ENCODE peak calls at places on chromosomes 16 and 17, in eight cellular contexts. One of them, this sample, is unnamed.

GRCh38 chr17:51228177-51228576 is 31.7 kb downstream of the MBTD1 start:
- DNase-seq in left kidney: no peak
- DNase-seq in HuH-7: no peak
- DNase-seq in glomerular endothelial cell: no peak
- DNase-seq in AG04450: no peak
- DNase-seq in naive thymus-derived CD4-positive, alpha-beta T cell: no peak
- DNase-seq in iPS DF 6.9: no peak
- DNase-seq in cardiac fibroblast: peak
- DNase-seq in this sample: no peak

GRCh38 chr16:72093448-72094265 is at the start of the genes DHX38 and TXNL4B:
- DNase-seq in left kidney: peak
- DNase-seq in cardiac fibroblast: peak
- DNase-seq in naive thymus-derived CD4-positive, alpha-beta T cell: peak
- DNase-seq in HuH-7: peak
- DNase-seq in iPS DF 6.9: peak
- DNase-seq in glomerular endothelial cell: peak
- DNase-seq in AG04450: peak
- DNase-seq in this sample: peak

GRCh38 chr17:49434821-49435581 is 20.3 kb upstream of the PHB1 start:
- DNase-seq in iPS DF 6.9: peak
- DNase-seq in cardiac fibroblast: peak
- DNase-seq in glomerular endothelial cell: peak
- DNase-seq in naive thymus-derived CD4-positive, alpha-beta T cell: no peak
- DNase-seq in AG04450: no peak
- DNase-seq in HuH-7: peak
- DNase-seq in left kidney: peak
- DNase-seq in this sample: peak

GRCh38 chr17:81030726-81031570 is 4.0 kb upstream of the BAIAP2 start:
- DNase-seq in iPS DF 6.9: no peak
- DNase-seq in cardiac fibroblast: no peak
- DNase-seq in glomerular endothelial cell: no peak
- DNase-seq in left kidney: peak
- DNase-seq in naive thymus-derived CD4-positive, alpha-beta T cell: no peak
- DNase-seq in HuH-7: no peak
- DNase-seq in AG04450: no peak
- DNase-seq in this sample: no peak

GRCh38 chr17:79888811-79889634 is 49.8 kb upstream of the CBX4 start:
- DNase-seq in AG04450: no peak
- DNase-seq in naive thymus-derived CD4-positive, alpha-beta T cell: no peak
- DNase-seq in glomerular endothelial cell: no peak
- DNase-seq in HuH-7: no peak
- DNase-seq in iPS DF 6.9: no peak
- DNase-seq in cardiac fibroblast: no peak
- DNase-seq in left kidney: no peak
- DNase-seq in this sample: no peak

GRCh38 chr16:61366006-61366405 is 670.2 kb downstream of the CDH8 start:
- DNase-seq in AG04450: no peak
- DNase-seq in naive thymus-derived CD4-positive, alpha-beta T cell: no peak
- DNase-seq in glomerular endothelial cell: no peak
- DNase-seq in HuH-7: no peak
- DNase-seq in left kidney: no peak
- DNase-seq in iPS DF 6.9: no peak
- DNase-seq in cardiac fibroblast: no peak
- DNase-seq in this sample: no peak

GRCh38 chr16:77234611-77235010 is 35.4 kb downstream of the SYCE1L start:
- DNase-seq in cardiac fibroblast: peak
- DNase-seq in AG04450: no peak
- DNase-seq in left kidney: peak
- DNase-seq in glomerular endothelial cell: no peak
- DNase-seq in naive thymus-derived CD4-positive, alpha-beta T cell: no peak
- DNase-seq in HuH-7: no peak
- DNase-seq in iPS DF 6.9: no peak
- DNase-seq in this sample: no peak

GRCh38 chr16:12361016-12361415 is 384.5 kb downstream of the SNX29 start:
- DNase-seq in glomerular endothelial cell: no peak
- DNase-seq in naive thymus-derived CD4-positive, alpha-beta T cell: no peak
- DNase-seq in AG04450: no peak
- DNase-seq in left kidney: no peak
- DNase-seq in iPS DF 6.9: no peak
- DNase-seq in HuH-7: no peak
- DNase-seq in cardiac fibroblast: no peak
- DNase-seq in this sample: no peak

GRCh38 chr17:65287040-65287439 is 149.9 kb downstream of the RGS9 start:
- DNase-seq in HuH-7: no peak
- DNase-seq in iPS DF 6.9: no peak
- DNase-seq in left kidney: peak
- DNase-seq in AG04450: no peak
- DNase-seq in naive thymus-derived CD4-positive, alpha-beta T cell: no peak
- DNase-seq in cardiac fibroblast: no peak
- DNase-seq in glomerular endothelial cell: no peak
- DNase-seq in this sample: no peak

GRCh38 chr16:74591914-74592650 is 14.8 kb downstream of the GLG1 start:
- DNase-seq in HuH-7: no peak
- DNase-seq in AG04450: no peak
- DNase-seq in glomerular endothelial cell: no peak
- DNase-seq in iPS DF 6.9: no peak
- DNase-seq in cardiac fibroblast: no peak
- DNase-seq in naive thymus-derived CD4-positive, alpha-beta T cell: no peak
- DNase-seq in left kidney: no peak
- DNase-seq in this sample: no peak

GRCh38 chr16:22297114-22297870 is at the start of gene POLR3E:
- DNase-seq in AG04450: peak
- DNase-seq in naive thymus-derived CD4-positive, alpha-beta T cell: peak
- DNase-seq in left kidney: peak
- DNase-seq in cardiac fibroblast: peak
- DNase-seq in iPS DF 6.9: peak
- DNase-seq in glomerular endothelial cell: peak
- DNase-seq in HuH-7: peak
- DNase-seq in this sample: peak

GRCh38 chr17:72614476-72614870 is 478.0 kb downstream of the SLC39A11 start:
- DNase-seq in iPS DF 6.9: no peak
- DNase-seq in glomerular endothelial cell: no peak
- DNase-seq in left kidney: no peak
- DNase-seq in cardiac fibroblast: peak
- DNase-seq in HuH-7: no peak
- DNase-seq in AG04450: no peak
- DNase-seq in naive thymus-derived CD4-positive, alpha-beta T cell: no peak
- DNase-seq in this sample: no peak

GRCh38 chr17:50923611-50924010 is 57.5 kb upstream of the TOB1 start:
- DNase-seq in naive thymus-derived CD4-positive, alpha-beta T cell: no peak
- DNase-seq in cardiac fibroblast: no peak
- DNase-seq in glomerular endothelial cell: no peak
- DNase-seq in AG04450: no peak
- DNase-seq in HuH-7: no peak
- DNase-seq in iPS DF 6.9: no peak
- DNase-seq in left kidney: no peak
- DNase-seq in this sample: no peak

GRCh38 chr17:30225919-30226553 is 9.5 kb downstream of the SLC6A4 start:
- DNase-seq in glomerular endothelial cell: no peak
- DNase-seq in AG04450: no peak
- DNase-seq in iPS DF 6.9: no peak
- DNase-seq in HuH-7: peak
- DNase-seq in naive thymus-derived CD4-positive, alpha-beta T cell: no peak
- DNase-seq in left kidney: peak
- DNase-seq in cardiac fibroblast: no peak
- DNase-seq in this sample: no peak

GRCh38 chr17:289409-289808 is 63.2 kb downstream of the RPH3AL start:
- DNase-seq in left kidney: no peak
- DNase-seq in HuH-7: no peak
- DNase-seq in naive thymus-derived CD4-positive, alpha-beta T cell: no peak
- DNase-seq in iPS DF 6.9: no peak
- DNase-seq in glomerular endothelial cell: no peak
- DNase-seq in AG04450: no peak
- DNase-seq in cardiac fibroblast: no peak
- DNase-seq in this sample: no peak

GRCh38 chr17:45429338-45430005 is 3.2 kb downstream of the ARHGAP27 start:
- DNase-seq in iPS DF 6.9: no peak
- DNase-seq in glomerular endothelial cell: no peak
- DNase-seq in cardiac fibroblast: no peak
- DNase-seq in naive thymus-derived CD4-positive, alpha-beta T cell: no peak
- DNase-seq in AG04450: no peak
- DNase-seq in HuH-7: no peak
- DNase-seq in left kidney: peak
- DNase-seq in this sample: no peak

GRCh38 chr16:81210807-81211206 is 27.7 kb upstream of the BCO1 start:
- DNase-seq in left kidney: no peak
- DNase-seq in iPS DF 6.9: no peak
- DNase-seq in AG04450: no peak
- DNase-seq in glomerular endothelial cell: no peak
- DNase-seq in naive thymus-derived CD4-positive, alpha-beta T cell: no peak
- DNase-seq in HuH-7: no peak
- DNase-seq in cardiac fibroblast: peak
- DNase-seq in this sample: no peak

GRCh38 chr16:84699147-84699711 is 571 bp upstream of the USP10 start:
- DNase-seq in iPS DF 6.9: no peak
- DNase-seq in cardiac fibroblast: no peak
- DNase-seq in AG04450: no peak
- DNase-seq in glomerular endothelial cell: no peak
- DNase-seq in HuH-7: no peak
- DNase-seq in left kidney: no peak
- DNase-seq in naive thymus-derived CD4-positive, alpha-beta T cell: no peak
- DNase-seq in this sample: no peak

GRCh38 chr17:77874303-77875050 is 84.0 kb upstream of the TNRC6C start:
- DNase-seq in naive thymus-derived CD4-positive, alpha-beta T cell: no peak
- DNase-seq in AG04450: no peak
- DNase-seq in iPS DF 6.9: no peak
- DNase-seq in glomerular endothelial cell: no peak
- DNase-seq in left kidney: no peak
- DNase-seq in cardiac fibroblast: no peak
- DNase-seq in HuH-7: no peak
- DNase-seq in this sample: no peak

GRCh38 chr17:42680331-42680808 is 1.3 kb downstream of the CCR10 start:
- DNase-seq in glomerular endothelial cell: no peak
- DNase-seq in naive thymus-derived CD4-positive, alpha-beta T cell: no peak
- DNase-seq in AG04450: no peak
- DNase-seq in iPS DF 6.9: no peak
- DNase-seq in cardiac fibroblast: peak
- DNase-seq in HuH-7: peak
- DNase-seq in left kidney: peak
- DNase-seq in this sample: no peak

GRCh38 chr17:76538941-76539340 is 903 bp upstream of the PRCD start:
- DNase-seq in iPS DF 6.9: no peak
- DNase-seq in cardiac fibroblast: no peak
- DNase-seq in glomerular endothelial cell: no peak
- DNase-seq in AG04450: no peak
- DNase-seq in HuH-7: no peak
- DNase-seq in left kidney: no peak
- DNase-seq in naive thymus-derived CD4-positive, alpha-beta T cell: no peak
- DNase-seq in this sample: no peak

This sample was measured in stimulated activated CD4-positive, alpha-beta T cell treated with anti-CD3 and anti-CD28 coated beads, Interleukin-15, amount 100 ng/mL, for 48 hours.